ENCODE peak calls at places on chromosome 15, in seven cellular contexts. L is hippocampal formation; Y is fibroblast of mammary gland; B is AG09319; Z is naive thymus-derived CD8-positive, alpha-beta T cell; T is left cardiac atrium; X is aorta. V is an unnamed sample.

GRCh38 chr15:90194655-90195054 is 6.5 kb upstream of the SEMA4B start:
- DNase-seq in Z (no peak), X (no peak), T (no peak), L (no peak), B (no peak), Y (no peak), V (no peak)

GRCh38 chr15:42364529-42364928 is 5.2 kb downstream of the CAPN3 start:
- DNase-seq in L (no peak), B (no peak), X (no peak), Z (no peak), Y (peak), T (peak), V (no peak)

GRCh38 chr15:70013647-70014310 is 83.9 kb downstream of the TLE3 start:
- DNase-seq in Z (no peak), B (no peak), X (no peak), T (no peak), L (no peak), Y (no peak), V (no peak)

GRCh38 chr15:70259030-70259424 is 161.3 kb upstream of the TLE3 start:
- DNase-seq in X (peak), T (peak), Y (peak), B (no peak), L (peak), Z (peak), V (peak)

GRCh38 chr15:57727031-57727430 is 20.5 kb downstream of the POLR2M start:
- DNase-seq in B (no peak), Z (no peak), Y (no peak), X (no peak), L (no peak), T (no peak), V (no peak)

GRCh38 chr15:84398763-84399701 is 163.5 kb downstream of the GOLGA6L4 start:
- DNase-seq in Z (no peak), T (no peak), L (no peak), X (no peak), B (no peak), Y (no peak), V (no peak)

GRCh38 chr15:49370782-49371181 is 52.3 kb upstream of the FGF7 start:
- DNase-seq in Y (peak), L (no peak), Z (no peak), X (no peak), B (no peak), T (no peak), V (no peak)

GRCh38 chr15:27831384-27832262 is 267.5 kb downstream of the OCA2 start:
- DNase-seq in L (no peak), T (no peak), X (no peak), Y (no peak), Z (no peak), B (no peak), V (no peak)

GRCh38 chr15:48084759-48085420 is 35.9 kb upstream of the SLC24A5 start:
- DNase-seq in Y (peak), X (no peak), B (no peak), L (no peak), T (no peak), Z (no peak), V (no peak)

GRCh38 chr15:101108458-101108775 is 143.4 kb downstream of the CHSY1 start:
- DNase-seq in L (no peak), Y (no peak), T (no peak), B (no peak), Z (no peak), X (no peak), V (no peak)

GRCh38 chr15:93420050-93420452 is 331.0 kb upstream of the RGMA start:
- DNase-seq in T (no peak), X (no peak), L (no peak), B (no peak), Y (no peak), Z (no peak), V (no peak)

GRCh38 chr15:100215843-100216169 is 126.0 kb downstream of the ADAMTS17 start:
- DNase-seq in X (no peak), Y (no peak), B (no peak), T (no peak), L (no peak), Z (no peak), V (no peak)

GRCh38 chr15:97502038-97502437 is 458.5 kb upstream of the ARRDC4 start:
- DNase-seq in B (no peak), T (no peak), Z (no peak), L (no peak), Y (peak), X (no peak), V (no peak)

GRCh38 chr15:81256916-81257315 is 60.2 kb downstream of the IL16 start:
- DNase-seq in X (no peak), B (no peak), Y (peak), Z (no peak), T (no peak), L (peak), V (peak)

GRCh38 chr15:66670698-66671580 is 31.1 kb upstream of the SMAD6 start:
- DNase-seq in B (no peak), Z (no peak), X (no peak), T (no peak), Y (no peak), L (no peak), V (no peak)

GRCh38 chr15:75723847-75724660 is 11.4 kb upstream of the CSPG4 start:
- DNase-seq in L (peak), B (peak), T (peak), Y (peak), X (peak), Z (no peak), V (peak)

GRCh38 chr15:82849556-82850241 is 40.3 kb downstream of the WHAMM start:
- DNase-seq in B (peak), T (peak), Y (peak), X (peak), Z (peak), L (peak), V (peak)

GRCh38 chr15:23565395-23566069 is at the start of gene MKRN3:
- DNase-seq in T (no peak), B (no peak), Y (no peak), X (no peak), Z (peak), L (peak), V (peak)

GRCh38 chr15:89406756-89407650 is 72.4 kb upstream of the POLG start:
- DNase-seq in T (no peak), Y (no peak), X (no peak), Z (no peak), L (no peak), B (no peak), V (no peak)

GRCh38 chr15:25887870-25888269 is 24.7 kb upstream of the ATP10A start:
- DNase-seq in Z (no peak), T (no peak), Y (no peak), L (no peak), X (no peak), B (no peak), V (no peak)

GRCh38 chr15:75732809-75733451 is 20.3 kb upstream of the CSPG4 start:
- DNase-seq in X (peak), Z (peak), T (peak), L (peak), B (no peak), Y (peak), V (peak)

GRCh38 chr15:25832158-25832557 is 31.0 kb downstream of the ATP10A start:
- DNase-seq in Y (no peak), L (no peak), T (no peak), B (no peak), X (no peak), Z (no peak), V (no peak)

GRCh38 chr15:31088672-31089360 is 12.7 kb downstream of the TRPM1 start:
- DNase-seq in L (no peak), X (no peak), T (no peak), Z (no peak), B (no peak), Y (no peak), V (no peak)

GRCh38 chr15:38724827-38725226 is 160.2 kb upstream of the RASGRP1 start:
- DNase-seq in T (no peak), B (no peak), Z (no peak), L (no peak), X (no peak), Y (no peak), V (no peak)

GRCh38 chr15:63510548-63510940 is 6.2 kb downstream of the USP3 start:
- DNase-seq in T (no peak), Z (no peak), B (no peak), Y (no peak), L (no peak), X (no peak), V (no peak)

GRCh38 chr15:42131826-42132806 is 24.3 kb downstream of the PLA2G4F start:
- DNase-seq in T (no peak), L (no peak), Y (no peak), X (no peak), Z (no peak), B (no peak), V (no peak)

GRCh38 chr15:47846128-47846868 is 129.0 kb downstream of the SEMA6D start:
- DNase-seq in L (peak), T (no peak), B (no peak), Y (no peak), Z (no peak), X (no peak), V (peak)

GRCh38 chr15:56892651-56893348 is 25.6 kb upstream of the TCF12 start:
- DNase-seq in Z (no peak), X (no peak), B (no peak), Y (no peak), L (no peak), T (no peak), V (no peak)

GRCh38 chr15:83205725-83206324 is 1.8 kb downstream of the HDGFL3 start:
- DNase-seq in X (no peak), B (no peak), Y (peak), T (no peak), Z (no peak), L (no peak), V (no peak)

GRCh38 chr15:29120593-29121368 is 148.8 kb downstream of the NSMCE3 start:
- DNase-seq in L (no peak), X (no peak), Y (no peak), B (no peak), Z (no peak), T (no peak), V (no peak)

GRCh38 chr15:70277556-70277955 is 179.8 kb upstream of the TLE3 start:
- DNase-seq in X (peak), T (no peak), Y (no peak), L (no peak), Z (no peak), B (no peak), V (no peak)

GRCh38 chr15:84828433-84828908 is 11.3 kb downstream of the ALPK3 start:
- DNase-seq in L (no peak), Y (no peak), B (no peak), Z (no peak), T (no peak), X (peak), V (no peak)

GRCh38 chr15:57552678-57553334 is 38.9 kb upstream of the MYZAP start:
- DNase-seq in Z (no peak), T (no peak), Y (no peak), X (no peak), L (no peak), B (no peak), V (no peak)

GRCh38 chr15:86333819-86334218 is 254.1 kb downstream of the AGBL1 start:
- DNase-seq in B (no peak), L (no peak), X (no peak), Y (peak), Z (no peak), T (no peak), V (no peak)

GRCh38 chr15:92603743-92604470 is 51.7 kb downstream of the FAM174B start:
- DNase-seq in L (no peak), T (no peak), Y (peak), X (no peak), Z (no peak), B (no peak), V (no peak)

GRCh38 chr15:92009162-92009561 is 155.7 kb downstream of the SLCO3A1 start:
- DNase-seq in B (no peak), T (no peak), Z (no peak), Y (no peak), L (no peak), X (no peak), V (no peak)

GRCh38 chr15:45847645-45848044 is 212.8 kb downstream of the SQOR start:
- DNase-seq in Y (no peak), B (no peak), Z (no peak), X (no peak), L (no peak), T (no peak), V (no peak)

GRCh38 chr15:81294501-81294850 is 29.5 kb downstream of the STARD5 start:
- DNase-seq in B (no peak), L (no peak), Z (no peak), Y (no peak), T (no peak), X (no peak), V (no peak)

GRCh38 chr15:85479071-85479647 is 98.8 kb downstream of the AKAP13 start:
- DNase-seq in Z (no peak), B (no peak), X (no peak), L (no peak), Y (peak), T (no peak), V (no peak)

V was measured in midbrain.